ENCODE peak calls at places on chromosomes 6 and 20, in seven cellular contexts. X, M, B, L, J, F and V are unnamed samples. For H3K4me1, the result is how much of the 10 kb centered on the place peaks cover.

GRCh38 chr6:1312444-1313363 is 806 bp downstream of the FOXQ1 start:
- DNase-seq in J (peak), L (no peak), X (no peak), M (no peak), B (peak), F (peak), V (peak)

GRCh38 chr20:49990310-49990720 is 7.5 kb downstream of the SNAI1 start:
- DNase-seq in X (peak), F (peak), M (no peak), L (no peak), J (peak), B (no peak), V (no peak)

GRCh38 chr6:16239798-16240123 is 1.4 kb downstream of the GMPR start:
- DNase-seq in F (peak), M (no peak), J (peak), L (no peak), B (no peak), X (no peak), V (no peak)

GRCh38 chr6:157288575-157288974 is 34.7 kb downstream of the TMEM242 start:
- DNase-seq in M (no peak), X (no peak), F (no peak), L (no peak), J (no peak), B (no peak), V (no peak)

GRCh38 chr6:28281288-28282064 is at the start of gene PGBD1:
- DNase-seq in X (peak), F (peak), L (peak), J (peak), B (peak), M (peak), V (peak)

GRCh38 chr6:148952147-148953041 is 205.6 kb downstream of the UST start:
- DNase-seq in J (no peak), L (no peak), M (no peak), F (peak), B (no peak), X (no peak), V (no peak)

GRCh38 chr6:87636313-87636712 is 46.4 kb downstream of the ORC3 start:
- DNase-seq in F (no peak), B (no peak), L (no peak), M (no peak), J (no peak), X (no peak), V (no peak)

GRCh38 chr20:40016884-40017283 is 672.2 kb downstream of the MAFB start:
- DNase-seq in L (no peak), X (no peak), F (no peak), J (no peak), B (no peak), M (no peak), V (no peak)

GRCh38 chr6:3211681-3212080 is 15.8 kb downstream of the TUBB2B start:
- DNase-seq in X (no peak), M (no peak), B (no peak), L (no peak), F (no peak), J (no peak), V (no peak)

GRCh38 chr6:24890471-24890870 is 45.3 kb downstream of the RIPOR2 start:
- DNase-seq in F (no peak), X (no peak), J (no peak), B (no peak), M (no peak), L (no peak), V (no peak)

GRCh38 chr6:4950849-4951533 is 52.8 kb downstream of the RPP40 start:
- DNase-seq in J (no peak), X (no peak), F (no peak), M (no peak), B (no peak), L (no peak), V (no peak)

GRCh38 chr20:23152308-23152892 is 66.3 kb upstream of the CD93 start:
- DNase-seq in J (no peak), X (peak), B (peak), F (peak), L (peak), M (peak), V (peak)

GRCh38 chr6:29705389-29706231 is 17.6 kb upstream of the HLA-F start:
- DNase-seq in F (no peak), J (peak), M (no peak), L (peak), X (no peak), B (no peak), V (no peak)

GRCh38 chr6:29625337-29625930 is 7.5 kb downstream of the GABBR1 start:
- DNase-seq in J (no peak), M (no peak), F (peak), B (no peak), L (no peak), X (no peak), V (no peak)

GRCh38 chr20:46963758-46964181 is 69.1 kb downstream of the EYA2 start:
- DNase-seq in M (no peak), X (no peak), F (peak), B (no peak), J (no peak), L (no peak), V (no peak)

GRCh38 chr20:50292324-50293243 is 102.0 kb downstream of the CEBPB start:
- DNase-seq in X (peak), L (peak), F (peak), M (peak), J (peak), B (peak), V (peak)

GRCh38 chr6:83193747-83194582 is 808 bp downstream of the RWDD2A start:
- DNase-seq in B (peak), X (peak), L (peak), F (peak), J (peak), M (peak), V (peak)

GRCh38 chr6:144757730-144758129 is 472.6 kb downstream of the UTRN start:
- DNase-seq in X (no peak), F (no peak), B (no peak), M (no peak), L (no peak), J (no peak), V (no peak)

GRCh38 chr6:24539416-24539815 is 44.6 kb downstream of the ALDH5A1 start:
- DNase-seq in J (no peak), M (no peak), B (no peak), L (no peak), F (no peak), X (no peak), V (no peak)

GRCh38 chr6:30344868-30345671 is at the start of gene RPP21:
- DNase-seq in L (peak), J (peak), M (peak), X (peak), F (peak), B (peak), V (peak)

GRCh38 chr20:23086056-23086551 is at the start of gene CD93:
- DNase-seq in X (no peak), J (peak), L (no peak), B (peak), F (peak), M (peak), V (no peak)

GRCh38 chr6:150406948-150407347 is 38.1 kb downstream of the IYD start:
- DNase-seq in L (no peak), F (no peak), M (no peak), J (no peak), B (no peak), X (no peak), V (no peak)

GRCh38 chr20:44104807-44105517 is 82.0 kb downstream of the JPH2 start:
- DNase-seq in F (no peak), M (no peak), L (no peak), X (peak), B (no peak), J (no peak), V (no peak)

GRCh38 chr6:33888183-33888582 is 84.4 kb upstream of the MLN start:
- DNase-seq in F (no peak), J (no peak), M (no peak), B (no peak), L (no peak), X (no peak), V (no peak)

GRCh38 chr20:46111028-46111835 is 6.9 kb upstream of the CD40 start:
- DNase-seq in X (no peak), F (no peak), B (no peak), M (no peak), L (peak), J (no peak), V (no peak)

GRCh38 chr6:148523551-148523950 is 180.9 kb downstream of the SASH1 start:
- DNase-seq in J (no peak), L (no peak), B (no peak), F (no peak), X (no peak), M (no peak), V (no peak)

GRCh38 chr6:47475319-47475816 is 2.2 kb upstream of the CD2AP start:
- DNase-seq in L (no peak), B (no peak), X (no peak), M (no peak), F (no peak), J (no peak), V (no peak)

GRCh38 chr6:128605961-128606360 is 85.6 kb upstream of the PTPRK start:
- DNase-seq in L (no peak), B (no peak), J (no peak), F (peak), X (no peak), M (no peak), V (no peak)

GRCh38 chr6:48068326-48069191 is 42.4 kb downstream of the PTCHD4 start:
- DNase-seq in J (peak), B (peak), X (no peak), L (no peak), F (peak), M (peak), V (no peak)

GRCh38 chr6:111157412-111157811 is 70.1 kb downstream of the SLC16A10 start:
- DNase-seq in X (no peak), B (no peak), J (no peak), M (no peak), L (no peak), F (no peak), V (no peak)

GRCh38 chr6:160911949-160912348 is 79.6 kb upstream of the MAP3K4 start:
- DNase-seq in X (no peak), F (no peak), M (no peak), J (no peak), B (no peak), L (no peak), V (no peak)

GRCh38 chr6:47230579-47230978 is 79.1 kb downstream of the TNFRSF21 start:
- DNase-seq in M (no peak), L (no peak), X (no peak), B (no peak), F (no peak), J (no peak), V (no peak)

DNA sequence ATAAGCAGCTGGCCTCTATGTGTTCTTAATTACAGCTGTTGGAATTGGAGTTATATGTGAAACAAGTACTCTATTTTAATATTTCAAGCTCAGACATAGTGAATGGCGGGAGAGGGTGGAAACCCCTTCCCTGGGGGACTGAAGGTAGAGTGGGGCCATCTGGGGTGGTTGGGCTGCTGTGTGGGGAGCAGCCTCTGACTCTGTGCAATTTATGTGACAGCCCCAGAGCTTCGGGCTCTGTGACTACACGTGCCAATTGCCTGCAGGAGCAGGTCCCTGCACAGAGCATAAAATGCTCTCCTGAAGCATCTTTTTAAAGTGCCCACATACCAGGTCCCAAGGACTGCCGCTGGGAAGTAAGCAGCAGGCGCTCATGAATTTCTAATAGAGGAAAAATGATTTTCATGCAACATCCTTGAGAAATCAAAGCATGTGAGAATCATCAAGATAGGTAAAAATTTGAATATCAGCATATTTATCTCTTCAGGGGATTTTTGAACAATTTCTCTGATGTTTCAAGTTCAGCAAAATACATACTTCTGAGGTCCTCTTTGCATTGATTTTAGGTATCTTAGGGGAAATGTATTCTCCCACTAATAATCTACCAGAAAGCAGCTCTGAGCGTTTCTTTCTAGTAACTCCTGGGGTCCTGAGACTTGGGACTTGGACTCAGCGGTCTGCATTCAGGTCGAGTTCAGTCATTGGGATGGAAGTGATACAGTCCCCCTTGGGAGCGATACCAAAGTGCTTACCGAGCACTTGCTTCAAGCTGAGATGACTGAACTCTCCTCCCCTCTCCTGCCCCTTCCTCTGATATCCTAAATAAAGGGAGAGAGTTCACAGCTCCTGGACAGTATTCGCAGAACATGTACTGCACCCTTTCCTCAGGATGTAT is 40.0 kb downstream of the ALDH8A1 start:
- DNase-seq in X (no peak), J (no peak), M (no peak), F (no peak), B (no peak), L (no peak), V (no peak)
- TF ChIP-seq CTCF in X (no peak), J (no peak), M (no peak), F (no peak), B (no peak), L (no peak), V (no peak)

DNA sequence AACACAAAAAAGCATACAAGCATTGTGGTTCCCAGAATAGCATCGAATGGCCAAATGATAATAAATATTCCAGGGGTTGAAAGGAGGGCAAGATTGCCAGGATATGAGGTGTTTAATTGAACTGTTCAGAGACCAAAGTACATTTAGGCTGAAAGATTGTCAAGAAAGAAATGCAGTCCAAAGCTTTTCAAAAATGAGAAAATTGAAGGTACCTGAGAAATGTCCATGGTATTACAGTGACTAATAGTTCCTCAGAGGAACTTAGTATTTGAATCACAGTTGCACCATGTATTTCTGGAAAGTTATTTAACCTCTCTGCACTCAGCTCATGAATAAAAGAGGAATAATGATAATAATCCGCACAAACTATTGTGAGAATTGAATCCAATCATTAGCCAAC is 144.1 kb upstream of the TENT5A start:
- DNase-seq in J (no peak), F (no peak), X (no peak), L (no peak), M (no peak), B (no peak), V (no peak)
- H3K4me1 ChIP-seq in J (under half), F (half or more), X (under half), L (under half), M (half or more), B (under half), V (under half)

GRCh38 chr6:107973594-107973993 is 15.6 kb upstream of the SEC63 start:
- DNase-seq in J (no peak), L (no peak), F (no peak), X (no peak), B (no peak), M (no peak), V (no peak)

GRCh38 chr6:107972413-107973096 is 14.5 kb upstream of the SEC63 start:
- DNase-seq in B (no peak), L (no peak), X (no peak), F (no peak), J (peak), M (no peak), V (no peak)

GRCh38 chr6:107970255-107970654 is 12.2 kb upstream of the SEC63 start:
- DNase-seq in L (no peak), M (no peak), J (no peak), B (no peak), X (no peak), F (no peak), V (peak)

GRCh38 chr6:107968081-107968480 is 10.1 kb upstream of the SEC63 start:
- DNase-seq in L (no peak), X (no peak), F (no peak), B (no peak), J (no peak), M (no peak), V (no peak)

DNA sequence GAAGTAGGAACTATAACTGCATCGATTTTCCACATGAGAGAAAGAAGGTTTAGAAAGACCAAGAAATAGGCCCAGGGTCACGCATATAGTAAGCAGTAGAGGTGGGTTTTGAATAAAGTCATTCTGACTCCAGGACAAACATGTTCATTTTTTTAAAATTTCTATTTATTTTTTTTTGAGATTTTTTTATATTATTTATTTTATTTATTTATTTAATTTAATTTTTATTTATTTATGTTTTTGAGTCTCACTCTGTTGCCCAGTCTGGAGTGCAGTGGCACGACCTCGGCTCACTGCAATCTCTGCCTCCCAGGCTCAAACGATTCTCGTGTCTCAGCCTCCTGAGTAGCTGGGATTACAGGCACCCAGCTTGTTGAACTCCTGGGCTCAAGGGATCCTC is 13.2 kb upstream of the SEC63 start:
- DNase-seq in F (no peak), J (no peak), B (no peak), L (no peak), M (no peak), X (no peak), V (peak)
- TF ChIP-seq CTCF in F (no peak), J (no peak), B (no peak), L (no peak), M (no peak), X (no peak), V (no peak)

DNA sequence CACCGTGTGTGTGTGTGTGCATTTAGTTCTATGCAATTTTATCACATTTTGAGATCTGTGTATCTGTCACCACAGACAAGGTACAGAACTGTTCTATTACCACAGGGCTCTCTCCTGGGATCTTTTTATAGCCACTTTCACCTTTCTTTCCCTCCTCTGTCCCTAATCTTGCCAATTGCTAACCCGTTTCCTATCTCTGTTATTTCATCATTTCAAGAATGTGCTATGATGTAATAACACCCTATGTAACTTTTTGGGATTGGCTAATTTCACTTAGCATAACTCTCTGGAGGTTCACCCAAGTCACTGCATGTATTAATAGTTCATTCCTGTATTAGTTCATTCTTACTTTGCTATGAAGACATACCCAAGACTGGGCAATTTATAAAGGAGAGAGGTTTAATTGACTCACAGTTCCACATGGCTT is 657.7 kb downstream of the QKI start:
- DNase-seq in B (no peak), M (no peak), L (no peak), J (no peak), F (no peak), X (no peak), V (no peak)
- H3K4me1 ChIP-seq in B (under half), M (under half), L (under half), J (under half), F (under half), X (under half), V (under half)

DNA sequence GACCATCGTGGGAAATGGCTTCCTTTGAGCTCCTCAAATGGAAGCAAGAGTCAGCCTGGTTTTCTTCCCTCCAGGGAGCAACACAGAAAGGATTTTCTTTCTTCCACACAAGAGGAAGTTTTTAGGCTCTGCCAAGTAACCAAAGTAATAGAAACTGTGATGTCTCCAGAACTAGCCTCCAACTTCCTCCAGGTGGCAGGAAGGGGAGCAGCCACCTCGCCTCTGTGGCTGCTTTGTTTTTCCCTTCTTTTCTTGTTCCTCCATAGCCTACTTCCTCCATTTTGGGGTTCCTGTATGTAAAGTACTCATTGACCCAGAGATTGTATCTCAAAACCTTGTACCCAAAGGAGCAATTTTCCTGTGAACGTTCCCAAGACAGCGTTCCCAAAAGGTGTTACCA is 32.7 kb upstream of the CCR6 start:
- DNase-seq in L (no peak), J (no peak), M (no peak), F (no peak), B (no peak), X (no peak), V (no peak)
- TF ChIP-seq CTCF in L (no peak), J (peak), M (no peak), F (no peak), B (no peak), X (no peak), V (no peak)